ENCODE peak calls at places on chromosomes 1 and 21, in ten cellular contexts. I is OCI-LY7; K is endodermal cell; N is effector memory CD4-positive, alpha-beta T cell; P is psoas muscle; J is adrenal gland; Z is suprapubic skin; Y is adipocyte; V is ovary; G is IMR-90. S is an unnamed sample. For H3K4me1, the result is how much of the 10 kb centered on the place peaks cover.

GRCh38 chr1:57019240-57019805 is 53.5 kb upstream of the C8B start:
- DNase-seq in I (no peak), K (no peak), N (no peak), P (no peak), J (no peak), Z (no peak), Y (no peak), V (no peak), G (no peak), S (no peak)

GRCh38 chr1:174998569-174999215 is 1.1 kb upstream of the CACYBP start:
- DNase-seq in I (peak), K (peak), N (peak), P (no peak), J (peak), Z (no peak), Y (peak), V (peak), G (peak), S (peak)

GRCh38 chr1:147079400-147080012 is 92.8 kb downstream of the PRKAB2 start:
- DNase-seq in I (no peak), K (no peak), N (no peak), P (no peak), J (no peak), Z (no peak), Y (no peak), V (no peak), G (no peak), S (no peak)

GRCh38 chr1:2984399-2985061 is 36.7 kb upstream of the ACTRT2 start:
- DNase-seq in I (no peak), K (no peak), N (no peak), P (no peak), J (no peak), Z (peak), Y (no peak), V (no peak), G (no peak), S (no peak)

GRCh38 chr1:114152211-114153050 is 1.2 kb downstream of the SYT6 start:
- DNase-seq in I (no peak), K (peak), N (no peak), P (peak), J (peak), Z (no peak), Y (peak), V (peak), G (peak), S (peak)

GRCh38 chr1:231937013-231937754 is 310.6 kb downstream of the DISC1 start:
- DNase-seq in I (no peak), K (no peak), N (no peak), P (peak), J (peak), Z (no peak), Y (no peak), V (no peak), G (no peak), S (peak)

GRCh38 chr1:159996653-159997052 is 35.1 kb downstream of the PIGM start:
- DNase-seq in I (no peak), K (no peak), N (no peak), P (no peak), J (no peak), Z (no peak), Y (peak), V (no peak), G (peak), S (no peak)

GRCh38 chr1:228208831-228209524 is 1.1 kb downstream of the OBSCN start:
- DNase-seq in I (no peak), K (no peak), N (no peak), P (no peak), J (no peak), Z (peak), Y (no peak), V (no peak), G (no peak), S (no peak)

GRCh38 chr1:206805357-206805756 is 33.1 kb upstream of the IL10 start:
- DNase-seq in I (no peak), K (no peak), N (no peak), P (no peak), J (no peak), Z (no peak), Y (no peak), V (no peak), G (no peak), S (no peak)
- H3K4me1 ChIP-seq in I (under half), K (under half), N (under half), P (under half), J (under half), Z (under half), Y (under half), V (under half), G (under half), S (under half)

GRCh38 chr1:116493036-116493435 is 77.8 kb downstream of the CD58 start:
- DNase-seq in I (no peak), K (no peak), N (no peak), P (no peak), J (no peak), Z (no peak), Y (no peak), V (no peak), G (no peak), S (no peak)
- H3K4me1 ChIP-seq in I (under half), K (under half), N (under half), P (under half), J (under half), Z (under half), Y (under half), V (under half), G (under half), S (under half)

GRCh38 chr1:29689372-29690030 is 453.2 kb downstream of the PTPRU start:
- DNase-seq in I (no peak), K (peak), N (no peak), P (no peak), J (no peak), Z (peak), Y (no peak), V (no peak), G (no peak), S (peak)
- H3K4me1 ChIP-seq in I (under half), K (under half), N (under half), P (under half), J (under half), Z (under half), Y (under half), V (under half), G (under half), S (under half)

DNA sequence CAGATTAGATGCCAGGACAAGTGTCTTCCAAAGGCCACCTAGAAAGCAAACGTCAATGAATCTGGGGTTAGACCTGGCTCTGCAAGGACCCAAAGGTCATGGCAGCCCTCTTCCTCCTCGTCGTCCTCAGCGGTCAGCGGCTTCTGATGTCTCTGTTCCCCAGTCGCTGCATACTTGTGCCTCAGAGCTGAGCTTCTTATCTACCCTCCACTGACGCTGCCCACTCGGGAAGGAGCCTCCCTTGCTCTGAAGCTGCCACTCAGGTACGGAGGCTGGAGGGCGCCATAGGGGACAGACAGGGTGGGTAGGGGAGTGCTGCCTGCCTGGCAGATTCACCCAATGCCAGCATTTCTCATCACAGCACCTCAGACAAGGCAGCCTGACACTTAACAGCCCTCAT is 11.4 kb upstream of the UMODL1 start:
- DNase-seq in I (no peak), K (no peak), N (no peak), P (no peak), J (no peak), Z (no peak), Y (no peak), V (no peak), G (no peak), S (no peak)
- H3K4me1 ChIP-seq in I (under half), K (under half), N (under half), P (under half), J (under half), Z (half or more), Y (under half), V (under half), G (under half), S (under half)

GRCh38 chr1:225880210-225880584 is 2.0 kb downstream of the TMEM63A start:
- DNase-seq in I (no peak), K (no peak), N (no peak), P (no peak), J (peak), Z (no peak), Y (peak), V (no peak), G (no peak), S (no peak)

GRCh38 chr1:225879521-225880209 is 2.5 kb downstream of the TMEM63A start:
- DNase-seq in I (peak), K (no peak), N (no peak), P (no peak), J (no peak), Z (no peak), Y (no peak), V (no peak), G (no peak), S (no peak)

GRCh38 chr1:225881081-225882007 is 836 bp downstream of the TMEM63A start:
- DNase-seq in I (peak), K (peak), N (no peak), P (peak), J (peak), Z (no peak), Y (peak), V (peak), G (peak), S (no peak)

GRCh38 chr1:225882008-225882698 is at the start of gene TMEM63A:
- DNase-seq in I (peak), K (peak), N (peak), P (peak), J (peak), Z (peak), Y (peak), V (peak), G (peak), S (peak)

DNA sequence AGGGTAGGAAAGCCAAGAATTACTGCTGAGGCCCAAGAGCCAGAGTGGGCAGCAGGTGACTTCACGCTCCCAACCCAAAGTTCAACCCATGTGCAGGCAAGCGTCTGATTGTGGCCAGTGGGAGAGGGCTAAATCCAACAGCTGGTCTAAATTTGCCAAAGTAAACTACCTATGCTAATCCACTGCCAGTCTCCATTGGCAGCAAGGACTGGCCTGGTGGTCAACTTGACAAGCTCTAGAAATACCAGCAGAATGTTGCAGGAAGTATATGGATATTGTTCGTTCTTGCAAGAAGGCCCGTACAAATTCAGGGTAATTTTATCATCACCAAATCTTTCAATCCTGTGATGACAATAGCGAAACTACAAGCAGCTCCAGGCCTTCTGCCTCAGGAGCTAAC is 1.5 kb downstream of the TMEM63A start:
- DNase-seq in I (no peak), K (no peak), N (no peak), P (no peak), J (no peak), Z (no peak), Y (peak), V (no peak), G (no peak), S (no peak)
- H3K4me1 ChIP-seq in I (under half), K (under half), N (half or more), P (under half), J (under half), Z (half or more), Y (half or more), V (under half), G (under half), S (under half)

GRCh38 chr21:33026878-33027400 is 1.2 kb downstream of the OLIG2 start:
- DNase-seq in I (no peak), K (peak), N (no peak), P (no peak), J (no peak), Z (no peak), Y (no peak), V (no peak), G (peak), S (no peak)
- H3K4me1 ChIP-seq in I (under half), K (under half), N (half or more), P (under half), J (under half), Z (half or more), Y (under half), V (under half), G (under half), S (under half)

DNA sequence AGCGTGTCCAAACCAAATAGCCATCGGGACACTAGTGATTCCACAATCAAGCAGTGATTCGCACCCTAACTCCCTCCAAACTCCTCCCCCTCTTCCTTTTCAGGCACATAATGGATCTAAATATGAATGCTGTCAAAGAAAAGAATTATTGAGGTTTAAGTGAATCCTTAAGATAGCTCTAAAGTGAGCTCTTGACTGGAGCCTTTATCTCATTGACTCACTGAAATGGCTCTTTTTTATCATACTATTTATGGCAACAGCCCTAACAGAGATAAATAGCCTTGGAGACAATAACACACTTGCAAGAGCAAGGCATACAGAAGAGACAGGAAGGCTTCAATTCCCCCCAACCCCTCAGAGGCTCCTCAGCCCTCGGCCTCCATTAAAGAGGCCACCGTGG is 143.3 kb downstream of the PLXNA2 start:
- DNase-seq in I (no peak), K (no peak), N (no peak), P (no peak), J (no peak), Z (no peak), Y (no peak), V (no peak), G (peak), S (no peak)
- H3K4me1 ChIP-seq in I (under half), K (under half), N (under half), P (under half), J (under half), Z (under half), Y (under half), V (under half), G (under half), S (under half)

DNA sequence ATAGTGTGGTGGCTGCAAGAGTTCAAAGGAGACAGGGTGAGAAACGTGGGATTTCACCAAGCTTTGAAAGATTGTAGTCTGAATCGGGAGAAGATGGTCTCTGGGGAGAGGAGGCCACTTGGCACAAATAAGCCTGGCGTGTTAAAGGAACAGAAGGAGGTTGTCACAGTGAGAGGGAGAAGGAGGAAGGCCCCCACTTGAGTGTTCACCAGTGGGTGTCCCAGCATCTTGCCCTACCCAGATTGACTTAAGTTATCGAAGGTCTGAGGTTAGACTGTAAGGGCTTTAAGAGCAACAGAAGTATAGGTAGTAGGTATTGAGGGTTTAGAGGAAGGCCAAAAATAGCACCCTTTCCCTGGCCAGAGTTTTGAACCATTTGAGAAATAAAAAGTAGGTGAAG is 48.0 kb downstream of the BACH1 start:
- DNase-seq in I (no peak), K (no peak), N (no peak), P (no peak), J (no peak), Z (no peak), Y (no peak), V (no peak), G (no peak), S (no peak)
- H3K4me1 ChIP-seq in I (under half), K (under half), N (under half), P (under half), J (under half), Z (under half), Y (under half), V (under half), G (under half), S (under half)

DNA sequence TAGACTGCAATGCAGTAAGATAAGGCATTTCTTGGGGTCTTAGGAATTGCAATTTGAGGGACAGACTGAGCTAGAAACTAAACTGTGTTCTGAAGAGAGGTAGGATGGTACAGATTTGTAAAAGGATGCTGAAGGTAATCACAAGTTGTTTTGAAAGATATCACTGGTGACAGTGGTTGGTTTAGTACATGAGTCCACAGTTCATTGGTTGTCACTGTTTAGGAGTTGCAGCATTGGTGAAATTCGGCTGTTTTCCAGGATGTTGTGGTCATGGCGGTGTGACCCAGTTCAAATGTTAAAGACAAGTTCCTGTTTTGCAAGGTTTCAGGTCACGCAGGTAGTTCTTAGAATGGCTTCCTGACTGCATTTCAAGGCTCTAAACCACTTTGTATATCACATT is 292.8 kb upstream of the B3GALT2 start:
- DNase-seq in I (peak), K (no peak), N (peak), P (no peak), J (peak), Z (no peak), Y (no peak), V (no peak), G (no peak), S (no peak)
- H3K4me1 ChIP-seq in I (under half), K (under half), N (under half), P (under half), J (under half), Z (under half), Y (under half), V (under half), G (under half), S (under half)